ENCODE peak calls at places on chromosomes 6 and 20, in four cellular contexts. Q, C, Z and E are unnamed samples.

GRCh38 chr6:147390909-147391536 is 117.5 kb upstream of the SAMD5 start:
- DNase-seq in Q (peak; percentile 27), C (no peak), Z (no peak), E (peak; percentile 23)

GRCh38 chr20:31566658-31567379 is 38.3 kb upstream of the ID1 start:
- DNase-seq in Q (no peak), C (no peak), Z (peak; percentile 49), E (no peak)

GRCh38 chr6:42276008-42276890 is 58.6 kb upstream of the MRPS10 start:
- DNase-seq in Q (no peak), C (no peak), Z (no peak), E (no peak)

GRCh38 chr20:63219447-63219821 is 3.5 kb upstream of the YTHDF1 start:
- DNase-seq in Q (no peak), C (no peak), Z (no peak), E (no peak)

GRCh38 chr20:25196701-25197120 is 1.2 kb downstream of the ENTPD6 start:
- DNase-seq in Q (no peak), C (no peak), Z (no peak), E (peak; percentile 29)

GRCh38 chr20:25252686-25253421 is 5.0 kb downstream of the PYGB start:
- DNase-seq in Q (no peak), C (no peak), Z (no peak), E (no peak)

GRCh38 chr6:113873043-113873667 is 16.0 kb downstream of the MARCKS start:
- DNase-seq in Q (peak; percentile 88), C (no peak), Z (no peak), E (no peak)

GRCh38 chr6:4800662-4801061 is 24.5 kb downstream of the CDYL start:
- DNase-seq in Q (no peak), C (no peak), Z (no peak), E (no peak)

GRCh38 chr6:159762681-159763293 is 942 bp downstream of the ACAT2 start:
- DNase-seq in Q (peak; percentile 74), C (no peak), Z (peak; percentile 56), E (no peak)

GRCh38 chr20:49542514-49542991 is 25.4 kb downstream of the PTGIS start:
- DNase-seq in Q (no peak), C (no peak), Z (no peak), E (no peak)

GRCh38 chr20:49543071-49543857 is 24.7 kb downstream of the PTGIS start:
- DNase-seq in Q (no peak), C (no peak), Z (no peak), E (no peak)

GRCh38 chr20:49544535-49544934 is 23.4 kb downstream of the PTGIS start:
- DNase-seq in Q (no peak), C (no peak), Z (no peak), E (no peak)

GRCh38 chr20:49545572-49545971 is 22.4 kb downstream of the PTGIS start:
- DNase-seq in Q (no peak), C (no peak), Z (peak; percentile 43), E (peak; percentile 26)

GRCh38 chr20:49543858-49544437 is 24.0 kb downstream of the PTGIS start:
- DNase-seq in Q (no peak), C (no peak), Z (no peak), E (no peak)
- TF ChIP-seq SP1 in Q (no peak), C (no peak), Z (no peak), E (no peak)

GRCh38 chr6:19410477-19410876 is 426.7 kb upstream of the ID4 start:
- DNase-seq in Q (no peak), C (no peak), Z (no peak), E (no peak)
- TF ChIP-seq FOXM1 in Q (no peak), C (no peak), Z (no peak), E (no peak)

DNA sequence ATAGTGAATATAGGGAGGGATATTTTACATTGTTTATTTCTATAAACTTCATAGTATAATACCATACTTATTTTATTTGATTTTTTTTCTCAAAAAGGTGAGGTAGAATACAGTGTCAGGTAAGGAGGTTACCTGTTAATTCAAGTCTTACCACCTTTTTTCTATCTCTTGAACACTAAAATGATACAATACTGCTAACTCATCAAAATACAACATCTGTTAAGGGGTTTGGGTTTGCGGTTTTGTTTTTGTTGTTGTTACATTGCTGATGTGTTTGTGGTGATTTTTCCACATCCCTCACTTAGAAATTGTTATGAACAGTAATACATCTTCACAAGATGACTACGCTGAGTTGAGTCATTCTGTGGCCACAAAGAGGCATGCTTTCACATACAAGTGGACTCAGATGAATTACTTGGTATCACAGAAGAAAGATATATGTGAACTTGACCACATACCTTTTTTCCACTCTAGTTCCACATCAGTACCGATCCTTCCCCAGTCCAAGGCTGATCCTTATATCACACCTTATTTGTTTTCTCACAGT is 139.4 kb upstream of the ID4 start:
- DNase-seq in Q (no peak), C (no peak), Z (no peak), E (no peak)
- TF ChIP-seq BHLHE40 in Q (no peak), C (no peak), Z (no peak), E (no peak)

DNA sequence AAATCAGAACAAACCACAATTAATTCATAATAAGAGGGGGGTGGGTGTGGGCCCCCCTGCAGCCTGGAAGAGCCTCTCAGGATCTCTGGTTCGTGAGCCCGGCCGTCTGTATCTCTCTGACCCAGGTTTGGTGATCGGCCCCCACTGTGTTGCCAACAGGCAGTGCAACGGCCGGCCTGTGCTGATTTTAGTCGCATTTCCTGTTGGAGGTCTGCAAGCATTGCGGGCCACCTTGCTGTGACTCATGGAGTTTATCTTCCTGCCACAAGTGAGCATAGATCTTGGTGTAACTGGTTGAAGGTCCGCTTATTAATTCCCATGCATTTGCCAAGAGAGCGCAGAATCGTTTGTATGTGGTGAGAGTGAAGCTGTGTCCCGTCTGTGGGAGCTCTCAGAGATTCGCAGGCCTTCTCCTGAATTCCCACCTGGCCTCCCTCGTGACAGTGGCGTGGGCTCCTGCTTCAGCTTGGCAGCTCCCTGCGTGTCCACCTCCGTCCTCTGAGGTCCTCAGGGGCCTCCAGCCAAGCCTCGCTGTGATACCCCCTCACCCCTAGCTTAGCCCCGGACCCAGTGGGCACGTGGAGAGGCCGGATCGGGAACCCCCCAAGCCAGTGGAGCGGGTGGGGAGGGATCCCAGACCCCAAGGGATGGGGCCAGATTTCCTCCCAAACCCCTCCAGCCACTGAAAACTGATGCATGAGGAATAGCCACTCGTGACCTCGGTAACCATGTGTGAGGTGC is 269.8 kb downstream of the CDH4 start:
- DNase-seq in Q (no peak), C (no peak), Z (peak; percentile 43), E (no peak)
- TF ChIP-seq SP1 in Q (no peak), C (no peak), Z (no peak), E (no peak)

DNA sequence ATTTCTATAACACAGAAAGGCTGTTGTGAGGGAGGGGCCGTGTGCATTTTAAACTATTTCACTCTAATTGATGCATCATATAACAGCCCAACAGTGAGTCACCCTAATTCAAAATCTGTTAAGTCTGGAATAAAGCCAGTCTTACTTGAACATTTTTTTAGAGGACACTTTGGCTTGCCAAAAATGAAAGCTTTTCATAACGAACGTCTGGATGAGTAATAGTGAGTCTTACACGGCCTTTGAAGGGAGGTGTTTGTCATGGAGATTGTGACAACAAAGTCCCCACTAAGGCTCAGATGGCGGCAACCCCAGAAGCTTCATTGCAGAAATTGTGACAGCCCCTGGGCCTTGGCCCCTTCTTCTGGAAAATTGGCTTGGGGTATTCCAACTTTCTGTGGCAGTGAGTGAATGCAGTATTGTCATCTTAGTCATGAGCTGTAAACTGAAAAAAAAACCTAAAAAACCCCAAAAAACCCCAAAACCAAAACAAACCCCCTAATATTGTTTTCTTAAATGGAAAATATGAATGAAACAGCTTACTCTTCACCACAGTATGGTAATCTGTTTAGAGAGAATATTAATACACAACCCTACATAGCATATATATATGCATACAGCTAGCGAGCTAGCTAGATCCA is 92.6 kb upstream of the CLDN20 start:
- DNase-seq in Q (peak; percentile 73), C (peak; percentile 79), Z (no peak), E (no peak)
- TF ChIP-seq FOXM1 in Q (no peak), C (peak; percentile 99), Z (no peak), E (no peak)

GRCh38 chr20:676315-676937 is 824 bp upstream of the SCRT2 start:
- DNase-seq in Q (no peak), C (no peak), Z (no peak), E (no peak)
- TF ChIP-seq BHLHE40 in Q (no peak), C (peak; percentile 23), Z (no peak), E (no peak)

DNA sequence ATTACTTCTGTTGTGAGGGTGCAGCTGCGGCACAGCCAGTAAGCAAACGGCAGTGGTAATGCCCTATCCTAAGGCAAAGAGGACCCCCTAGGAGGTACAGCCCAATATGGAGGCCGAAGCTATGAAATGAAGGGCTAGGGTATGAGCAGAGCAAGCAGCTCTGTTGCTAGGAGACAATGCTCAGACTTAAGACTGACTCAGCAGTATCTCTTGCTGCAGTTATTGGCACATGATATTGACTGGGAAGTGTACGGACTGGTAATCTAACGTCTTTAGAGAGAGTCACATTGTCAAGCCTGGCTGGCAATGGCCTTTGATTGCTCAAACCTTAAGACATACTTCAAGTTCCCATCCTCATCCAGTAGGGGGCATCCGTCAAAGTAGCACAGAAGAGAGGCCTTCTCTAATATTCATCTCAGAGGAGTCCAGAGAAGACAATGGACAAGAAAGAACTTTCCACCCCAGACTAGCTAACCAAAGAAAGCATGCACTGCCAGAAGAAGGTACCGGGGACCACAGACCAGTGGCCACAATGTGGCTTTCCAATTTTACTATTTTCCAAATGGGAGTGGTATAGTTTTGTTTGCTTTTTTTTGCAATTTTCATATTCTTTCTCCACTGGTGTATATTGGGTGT is 37.0 kb downstream of the LRFN2 start:
- DNase-seq in Q (peak; percentile 54), C (no peak), Z (peak; percentile 73), E (peak; percentile 54)
- TF ChIP-seq SP1 in Q (no peak), C (no peak), Z (no peak), E (no peak)

DNA sequence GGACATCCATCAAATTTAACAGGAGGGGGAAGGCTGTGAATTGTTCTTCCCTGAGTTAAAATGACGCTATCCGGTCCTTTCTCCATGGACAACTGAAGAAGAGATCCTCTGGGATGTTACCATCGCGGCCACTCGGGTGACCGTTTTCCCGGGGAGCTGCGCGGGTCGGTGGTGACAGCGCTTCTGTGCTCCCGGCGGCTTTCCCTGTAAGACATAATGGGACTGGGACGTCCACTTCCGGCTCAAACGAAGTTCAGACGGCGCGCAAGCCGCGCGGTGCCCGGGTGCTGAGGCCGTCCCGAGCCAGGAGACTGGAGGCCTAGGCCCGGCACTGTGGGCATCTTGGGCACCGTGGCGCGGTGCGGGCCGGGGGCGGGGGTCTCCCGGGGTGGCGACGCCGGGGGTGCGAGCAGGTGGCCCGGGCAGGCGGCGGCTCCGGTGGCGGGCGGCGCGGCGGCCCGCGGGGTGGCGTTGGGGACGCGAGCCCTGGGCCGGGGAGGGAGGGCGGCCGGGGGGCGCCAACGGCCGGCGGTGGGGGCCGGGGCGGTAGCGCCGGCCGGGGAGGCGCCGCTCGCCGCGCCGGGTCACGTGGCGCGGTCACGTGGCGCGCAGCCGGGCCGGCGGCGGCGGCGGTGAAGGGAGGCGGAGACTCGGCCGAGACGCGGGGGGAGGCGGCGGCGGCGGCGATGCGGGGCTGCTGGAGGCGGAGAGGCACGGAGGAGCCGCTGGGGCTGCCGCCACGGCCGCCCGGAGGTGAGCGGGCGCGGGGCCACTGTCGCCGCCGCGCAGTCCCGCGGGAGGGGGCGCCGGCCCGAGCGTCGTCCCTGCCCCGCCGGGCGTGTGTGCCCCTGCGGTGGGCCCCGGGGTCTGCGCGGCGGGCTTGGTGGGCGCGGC is 63.6 kb downstream of the GTF2H5 start:
- DNase-seq in Q (peak; percentile 74), C (no peak), Z (peak; percentile 97), E (peak; percentile 90)
- TF ChIP-seq FOXM1 in Q (no peak), C (no peak), Z (no peak), E (no peak)